ENCODE peak calls at places on chromosomes 16 and 17, in seven cellular contexts. R is adrenal gland, F is lung, B is ovary, Y is ascending aorta, M is IMR-90, S is HL-60. P is an unnamed sample.

GRCh38 chr17:43338886-43339516 is 59.8 kb upstream of the ARL4D start:
- DNase-seq in S (peak; percentile 71), B (peak; percentile 64), R (peak; percentile 88), M (no peak), Y (peak; percentile 87), F (peak; percentile 73), P (no peak)

GRCh38 chr16:81526199-81526598 is 81.6 kb downstream of the CMIP start:
- DNase-seq in B (no peak), S (no peak), Y (no peak), F (no peak), M (peak; percentile 20), R (no peak), P (no peak)

GRCh38 chr17:11986179-11986938 is 10.9 kb downstream of the ZNF18 start:
- DNase-seq in B (no peak), F (no peak), S (no peak), M (no peak), Y (no peak), R (no peak), P (no peak)

GRCh38 chr17:75240394-75241142 is 20.8 kb downstream of the GGA3 start:
- DNase-seq in B (no peak), M (peak; percentile 20), R (peak; percentile 26), S (peak; percentile 60), Y (no peak), F (no peak), P (no peak)

GRCh38 chr16:30926937-30927788 is 3.8 kb downstream of the FBXL19 start:
- DNase-seq in S (no peak), B (no peak), R (no peak), F (no peak), Y (no peak), M (no peak), P (no peak)

GRCh38 chr17:80760501-80760900 is 215.9 kb downstream of the RPTOR start:
- DNase-seq in S (peak; percentile 73), M (no peak), Y (no peak), B (no peak), F (peak; percentile 50), R (no peak), P (no peak)

GRCh38 chr16:5027575-5028235 is 6.0 kb downstream of the NAGPA start:
- DNase-seq in R (no peak), B (peak; percentile 26), M (no peak), F (no peak), S (no peak), Y (no peak), P (no peak)

GRCh38 chr17:15236281-15237105 is 28.6 kb downstream of the PMP22 start:
- DNase-seq in R (no peak), F (no peak), Y (no peak), S (peak; percentile 68), B (no peak), M (peak; percentile 23), P (no peak)

GRCh38 chr16:4123617-4124300 is 7.5 kb upstream of the ADCY9 start:
- DNase-seq in R (no peak), F (no peak), M (peak; percentile 79), S (no peak), B (no peak), Y (no peak), P (no peak)

GRCh38 chr17:49887086-49887743 is 39.3 kb upstream of the TAC4 start:
- DNase-seq in B (no peak), Y (no peak), S (no peak), M (no peak), R (peak; percentile 16), F (peak; percentile 77), P (no peak)

GRCh38 chr16:56628486-56629035 is 3.0 kb downstream of the MT1E start:
- DNase-seq in S (no peak), Y (no peak), R (peak; percentile 20), M (no peak), F (no peak), B (no peak), P (no peak)

DNA sequence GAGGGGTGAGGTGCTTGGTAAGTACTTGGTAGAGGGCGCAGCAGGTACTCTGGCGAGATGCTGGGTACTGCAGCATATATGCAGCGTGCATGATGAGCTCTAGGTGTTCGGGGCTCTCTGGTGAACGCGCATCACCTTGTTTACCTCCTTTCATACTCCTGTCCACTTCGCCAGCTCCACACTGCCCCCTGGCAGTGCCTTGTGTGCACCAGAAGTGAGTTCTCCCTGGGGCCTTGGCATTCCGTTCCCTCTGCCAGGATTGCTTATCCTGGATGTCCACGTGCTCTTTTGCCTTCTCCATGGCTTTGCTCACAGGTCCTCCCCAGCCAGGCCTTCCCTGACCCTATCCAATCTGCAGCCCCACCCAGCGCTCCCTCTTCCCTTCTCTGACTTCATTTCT is 154.2 kb downstream of the MRM1 start:
- DNase-seq in R (peak; percentile 21), S (peak; percentile 8), F (peak; percentile 31), Y (no peak), B (no peak), M (no peak), P (no peak)
- TF ChIP-seq CTCF in R (no peak), S (peak; percentile 11), F (no peak), Y (no peak), B (no peak), M (peak; percentile 16), P (peak; percentile 24)

GRCh38 chr17:72118588-72119279 is 2.1 kb upstream of the SOX9 start:
- DNase-seq in F (peak; percentile 73), Y (no peak), S (peak; percentile 29), R (peak; percentile 70), M (peak; percentile 88), B (no peak), P (no peak)
- H3K4me3 ChIP-seq in F (no peak overlapping the region), Y (peak overlapping the region; percentile 45), S (no peak overlapping the region), R (no peak overlapping the region), M (peak overlapping the region; percentile 47), B (no peak overlapping the region), P (no peak overlapping the region)

DNA sequence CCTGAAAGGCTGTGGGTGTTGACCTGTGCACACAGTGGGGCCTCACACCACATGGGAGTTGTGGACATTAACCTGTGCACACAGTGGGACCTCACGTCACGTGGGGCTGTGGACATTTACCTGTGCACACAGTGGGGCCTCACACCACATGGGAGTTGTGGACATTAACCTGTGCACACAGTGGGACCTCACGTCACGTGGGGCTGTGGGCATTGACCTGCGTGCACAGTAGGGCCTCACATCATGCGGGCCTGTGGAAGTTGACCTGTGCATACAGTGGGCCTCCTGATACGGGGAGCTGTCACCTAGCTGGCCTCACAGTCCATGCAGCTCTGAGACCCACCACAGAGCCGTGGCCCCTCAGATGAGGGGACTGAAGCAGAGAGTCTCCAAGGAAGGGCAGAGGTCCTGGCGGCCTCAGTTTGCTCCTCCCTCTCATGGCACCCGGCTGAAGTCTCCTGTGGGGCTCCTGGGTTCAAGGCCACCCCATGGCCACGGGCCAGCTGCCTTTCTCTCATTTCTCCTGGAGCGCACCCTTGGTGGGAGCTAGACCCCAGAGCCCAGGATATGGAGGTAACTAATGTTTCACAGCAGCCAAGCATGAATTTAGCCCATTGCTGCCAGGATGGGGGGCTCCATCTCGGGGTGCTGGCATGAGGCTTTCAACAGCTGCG is 21.0 kb downstream of the CACNA1H start:
- DNase-seq in B (no peak), M (no peak), Y (no peak), S (no peak), F (no peak), R (peak; percentile 54), P (no peak)
- H3K27me3 ChIP-seq in B (no peaks in the 10 kb centered on the region), M (no peaks in the 10 kb centered on the region), Y (no peaks in the 10 kb centered on the region), S (no peaks in the 10 kb centered on the region), F (no peaks in the 10 kb centered on the region), R (no peaks in the 10 kb centered on the region), P (no peaks in the 10 kb centered on the region)

GRCh38 chr16:24800586-24800985 is 45.2 kb upstream of the SLC5A11 start:
- DNase-seq in R (no peak), B (no peak), F (no peak), M (peak; percentile 65), Y (no peak), S (peak; percentile 9), P (no peak)
- TF ChIP-seq CTCF in R (no peak), B (no peak), F (no peak), M (peak; percentile 23), Y (no peak), S (peak; percentile 15), P (peak; percentile 25)

DNA sequence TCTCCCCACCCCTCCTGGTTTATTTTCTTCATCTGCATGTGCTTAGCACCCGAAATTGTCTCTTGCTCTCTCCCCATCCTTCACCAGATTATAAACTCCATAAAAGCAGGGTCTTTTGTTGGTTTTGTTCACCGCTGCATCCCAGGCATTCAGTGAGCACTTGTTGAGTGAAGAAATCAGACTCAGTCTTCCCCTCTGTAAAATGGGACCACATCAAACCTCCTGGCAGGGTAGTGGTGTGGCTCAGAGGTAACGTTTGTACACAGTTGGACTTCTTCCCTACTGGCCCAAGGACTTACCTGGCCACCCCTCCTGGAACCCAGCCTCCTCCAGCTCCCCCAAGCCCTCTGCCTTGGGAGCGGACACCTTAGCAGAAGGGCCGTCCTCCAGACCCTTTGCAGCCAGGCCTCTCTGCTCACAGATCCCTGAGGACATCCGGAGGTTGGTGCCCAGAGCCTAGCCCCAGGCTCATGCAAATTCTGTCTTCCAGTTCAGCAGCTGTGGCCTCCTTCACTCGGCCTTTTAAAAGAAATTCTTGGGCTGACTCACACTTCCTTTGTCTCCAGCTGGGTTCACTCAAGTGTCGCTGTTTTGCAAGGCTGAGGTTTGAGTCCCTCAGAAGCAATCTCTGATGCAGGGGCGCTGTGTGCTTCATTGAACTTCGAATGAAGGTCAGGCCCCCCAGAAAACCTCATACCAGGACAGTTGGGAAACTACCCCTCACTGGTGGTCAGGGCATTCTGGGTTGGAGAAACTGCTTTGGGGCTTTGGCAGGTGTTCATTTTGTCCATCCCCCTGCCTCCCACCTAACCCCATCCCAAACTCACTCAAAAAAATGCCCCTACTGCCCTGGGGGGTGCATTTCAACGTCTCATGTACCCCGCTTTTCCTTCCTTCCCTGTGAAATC is 16.8 kb upstream of the RMI2 start:
- DNase-seq in S (peak; percentile 82), M (peak; percentile 97), Y (peak; percentile 80), F (peak; percentile 77), R (peak; percentile 64), B (peak; percentile 87), P (peak; percentile 79)
- H3K4me3 ChIP-seq in S (no peak overlapping the region), M (peak overlapping the region; percentile 9), Y (no peak overlapping the region), F (no peak overlapping the region), R (no peak overlapping the region), B (no peak overlapping the region), P (peak overlapping the region; percentile 18)

GRCh38 chr16:66427451-66427860 is 361 bp downstream of the BEAN1 start:
- DNase-seq in M (no peak), R (no peak), F (no peak), S (no peak), B (no peak), Y (no peak), P (no peak)

GRCh38 chr16:66426112-66427035 is 721 bp upstream of the BEAN1 start:
- DNase-seq in M (no peak), B (no peak), Y (peak; percentile 60), S (no peak), F (no peak), R (peak; percentile 22), P (no peak)

GRCh38 chr16:66425651-66426050 is 1.4 kb upstream of the BEAN1 start:
- DNase-seq in B (no peak), F (no peak), Y (peak; percentile 33), S (no peak), R (no peak), M (no peak), P (no peak)

GRCh38 chr16:66427871-66428681 is 981 bp downstream of the BEAN1 start:
- DNase-seq in S (no peak), B (no peak), Y (peak; percentile 57), M (no peak), F (no peak), R (no peak), P (no peak)

GRCh38 chr16:66427036-66427446 is at the start of gene BEAN1:
- DNase-seq in S (no peak), M (no peak), Y (peak; percentile 63), F (no peak), B (peak; percentile 35), R (peak; percentile 29), P (no peak)
- H3K27me3 ChIP-seq in S (peaks cover 46% of the 10 kb centered on the region), M (peaks cover 75% of the 10 kb centered on the region), Y (peaks cover 7% of the 10 kb centered on the region), F (no peaks in the 10 kb centered on the region), B (no peaks in the 10 kb centered on the region), R (peaks cover 29% of the 10 kb centered on the region), P (peaks cover 53% of the 10 kb centered on the region)

GRCh38 chr17:61601297-61601696 is 10.3 kb upstream of the NACA2 start:
- DNase-seq in F (no peak), B (no peak), M (no peak), S (no peak), Y (no peak), R (no peak), P (no peak)
- TF ChIP-seq CTCF in F (no peak), B (no peak), M (no peak), S (no peak), Y (no peak), R (no peak), P (no peak)